ENCODE peak calls at places on chromosomes 12 and 14, in nine cellular contexts. One of them, this sample, is unnamed.

GRCh38 chr12:7142057-7142644 is 12.0 kb downstream of the CLSTN3 start:
- DNase-seq in Panc1: peak
- DNase-seq in activated B cell treated with CpG ODN at 0.5 μM for 24 hours: no peak
- DNase-seq in thoracic aorta: no peak
- DNase-seq in H4: peak
- DNase-seq in ELR: peak
- DNase-seq in NCI-H774: peak
- DNase-seq in HS-5: peak
- DNase-seq in mesothelial cell of epicardium: no peak
- DNase-seq in this sample: no peak

GRCh38 chr12:120886194-120887018 is 17.8 kb downstream of the SPPL3 start:
- DNase-seq in Panc1: no peak
- DNase-seq in activated B cell treated with CpG ODN at 0.5 μM for 24 hours: no peak
- DNase-seq in thoracic aorta: no peak
- DNase-seq in H4: no peak
- DNase-seq in ELR: no peak
- DNase-seq in NCI-H774: no peak
- DNase-seq in HS-5: no peak
- DNase-seq in mesothelial cell of epicardium: no peak
- DNase-seq in this sample: no peak

GRCh38 chr12:66594688-66595087 is 84.2 kb downstream of the GRIP1 start:
- DNase-seq in Panc1: no peak
- DNase-seq in activated B cell treated with CpG ODN at 0.5 μM for 24 hours: no peak
- DNase-seq in thoracic aorta: no peak
- DNase-seq in H4: no peak
- DNase-seq in ELR: no peak
- DNase-seq in NCI-H774: no peak
- DNase-seq in HS-5: no peak
- DNase-seq in mesothelial cell of epicardium: no peak
- DNase-seq in this sample: no peak

GRCh38 chr12:54390668-54391551 is 6.4 kb upstream of the ZNF385A start:
- DNase-seq in Panc1: no peak
- DNase-seq in activated B cell treated with CpG ODN at 0.5 μM for 24 hours: peak
- DNase-seq in thoracic aorta: no peak
- DNase-seq in H4: no peak
- DNase-seq in ELR: no peak
- DNase-seq in NCI-H774: peak
- DNase-seq in HS-5: no peak
- DNase-seq in mesothelial cell of epicardium: peak
- DNase-seq in this sample: no peak

GRCh38 chr12:52532636-52533035 is 12.4 kb upstream of the KRT5 start:
- DNase-seq in Panc1: no peak
- DNase-seq in activated B cell treated with CpG ODN at 0.5 μM for 24 hours: no peak
- DNase-seq in thoracic aorta: no peak
- DNase-seq in H4: no peak
- DNase-seq in ELR: no peak
- DNase-seq in NCI-H774: no peak
- DNase-seq in HS-5: no peak
- DNase-seq in mesothelial cell of epicardium: no peak
- DNase-seq in this sample: no peak

GRCh38 chr14:70121521-70121920 is 67.2 kb downstream of the SLC8A3 start:
- DNase-seq in Panc1: no peak
- DNase-seq in activated B cell treated with CpG ODN at 0.5 μM for 24 hours: no peak
- DNase-seq in thoracic aorta: no peak
- DNase-seq in H4: no peak
- DNase-seq in ELR: no peak
- DNase-seq in NCI-H774: no peak
- DNase-seq in HS-5: no peak
- DNase-seq in mesothelial cell of epicardium: no peak
- DNase-seq in this sample: no peak

GRCh38 chr14:101474563-101475467 is 86.5 kb upstream of the DIO3 start:
- DNase-seq in Panc1: no peak
- DNase-seq in activated B cell treated with CpG ODN at 0.5 μM for 24 hours: no peak
- DNase-seq in thoracic aorta: no peak
- DNase-seq in H4: no peak
- DNase-seq in ELR: no peak
- DNase-seq in NCI-H774: no peak
- DNase-seq in HS-5: no peak
- DNase-seq in mesothelial cell of epicardium: no peak
- DNase-seq in this sample: no peak

GRCh38 chr14:68630611-68631013 is 162.3 kb downstream of the ZFP36L1 start:
- DNase-seq in Panc1: no peak
- DNase-seq in activated B cell treated with CpG ODN at 0.5 μM for 24 hours: no peak
- DNase-seq in thoracic aorta: no peak
- DNase-seq in H4: no peak
- DNase-seq in ELR: no peak
- DNase-seq in NCI-H774: no peak
- DNase-seq in HS-5: no peak
- DNase-seq in mesothelial cell of epicardium: no peak
- DNase-seq in this sample: no peak

GRCh38 chr12:9365296-9365695 is 157.1 kb upstream of the PZP start:
- DNase-seq in Panc1: no peak
- DNase-seq in activated B cell treated with CpG ODN at 0.5 μM for 24 hours: no peak
- DNase-seq in thoracic aorta: no peak
- DNase-seq in H4: no peak
- DNase-seq in ELR: peak
- DNase-seq in NCI-H774: no peak
- DNase-seq in HS-5: no peak
- DNase-seq in mesothelial cell of epicardium: no peak
- DNase-seq in this sample: no peak

GRCh38 chr14:22882529-22883190 is 362 bp upstream of the REM2 start:
- DNase-seq in Panc1: no peak
- DNase-seq in activated B cell treated with CpG ODN at 0.5 μM for 24 hours: no peak
- DNase-seq in thoracic aorta: no peak
- DNase-seq in H4: no peak
- DNase-seq in ELR: peak
- DNase-seq in NCI-H774: peak
- DNase-seq in HS-5: no peak
- DNase-seq in mesothelial cell of epicardium: no peak
- DNase-seq in this sample: no peak

GRCh38 chr12:109728921-109729836 is 15.6 kb downstream of the FAM222A start:
- DNase-seq in Panc1: no peak
- DNase-seq in activated B cell treated with CpG ODN at 0.5 μM for 24 hours: no peak
- DNase-seq in thoracic aorta: no peak
- DNase-seq in H4: no peak
- DNase-seq in ELR: no peak
- DNase-seq in NCI-H774: no peak
- DNase-seq in HS-5: no peak
- DNase-seq in mesothelial cell of epicardium: no peak
- DNase-seq in this sample: peak

GRCh38 chr12:54341901-54342300 is 17.0 kb downstream of the COPZ1 start:
- DNase-seq in Panc1: no peak
- DNase-seq in activated B cell treated with CpG ODN at 0.5 μM for 24 hours: no peak
- DNase-seq in thoracic aorta: no peak
- DNase-seq in H4: no peak
- DNase-seq in ELR: no peak
- DNase-seq in NCI-H774: no peak
- DNase-seq in HS-5: no peak
- DNase-seq in mesothelial cell of epicardium: no peak
- DNase-seq in this sample: no peak

GRCh38 chr12:123384994-123385376 is 1.1 kb downstream of the KMT5A start:
- DNase-seq in Panc1: no peak
- DNase-seq in activated B cell treated with CpG ODN at 0.5 μM for 24 hours: no peak
- DNase-seq in thoracic aorta: no peak
- DNase-seq in H4: no peak
- DNase-seq in ELR: peak
- DNase-seq in NCI-H774: no peak
- DNase-seq in HS-5: peak
- DNase-seq in mesothelial cell of epicardium: no peak
- DNase-seq in this sample: no peak

GRCh38 chr14:98728024-98728423 is 544.0 kb downstream of the BCL11B start:
- DNase-seq in Panc1: no peak
- DNase-seq in activated B cell treated with CpG ODN at 0.5 μM for 24 hours: no peak
- DNase-seq in thoracic aorta: no peak
- DNase-seq in H4: no peak
- DNase-seq in ELR: no peak
- DNase-seq in NCI-H774: no peak
- DNase-seq in HS-5: no peak
- DNase-seq in mesothelial cell of epicardium: no peak
- DNase-seq in this sample: no peak

GRCh38 chr12:1498199-1498740 is 96.1 kb downstream of the FBXL14 start:
- DNase-seq in Panc1: no peak
- DNase-seq in activated B cell treated with CpG ODN at 0.5 μM for 24 hours: no peak
- DNase-seq in thoracic aorta: no peak
- DNase-seq in H4: no peak
- DNase-seq in ELR: no peak
- DNase-seq in NCI-H774: no peak
- DNase-seq in HS-5: no peak
- DNase-seq in mesothelial cell of epicardium: no peak
- DNase-seq in this sample: no peak

GRCh38 chr12:27967551-27968054 is 4.9 kb downstream of the PTHLH start:
- DNase-seq in Panc1: no peak
- DNase-seq in activated B cell treated with CpG ODN at 0.5 μM for 24 hours: no peak
- DNase-seq in thoracic aorta: no peak
- DNase-seq in H4: peak
- DNase-seq in ELR: peak
- DNase-seq in NCI-H774: no peak
- DNase-seq in HS-5: no peak
- DNase-seq in mesothelial cell of epicardium: no peak
- DNase-seq in this sample: no peak

GRCh38 chr14:81400852-81401251 is 728 bp upstream of the STON2 start:
- DNase-seq in Panc1: no peak
- DNase-seq in activated B cell treated with CpG ODN at 0.5 μM for 24 hours: no peak
- DNase-seq in thoracic aorta: peak
- DNase-seq in H4: peak
- DNase-seq in ELR: peak
- DNase-seq in NCI-H774: no peak
- DNase-seq in HS-5: peak
- DNase-seq in mesothelial cell of epicardium: no peak
- DNase-seq in this sample: peak

GRCh38 chr12:108846320-108846719 is 11.1 kb downstream of the SSH1 start:
- DNase-seq in Panc1: no peak
- DNase-seq in activated B cell treated with CpG ODN at 0.5 μM for 24 hours: no peak
- DNase-seq in thoracic aorta: no peak
- DNase-seq in H4: no peak
- DNase-seq in ELR: no peak
- DNase-seq in NCI-H774: no peak
- DNase-seq in HS-5: no peak
- DNase-seq in mesothelial cell of epicardium: no peak
- DNase-seq in this sample: no peak

GRCh38 chr14:68822132-68822651 is 29.3 kb upstream of the ZFP36L1 start:
- DNase-seq in Panc1: no peak
- DNase-seq in activated B cell treated with CpG ODN at 0.5 μM for 24 hours: no peak
- DNase-seq in thoracic aorta: no peak
- DNase-seq in H4: no peak
- DNase-seq in ELR: no peak
- DNase-seq in NCI-H774: no peak
- DNase-seq in HS-5: no peak
- DNase-seq in mesothelial cell of epicardium: no peak
- DNase-seq in this sample: no peak

GRCh38 chr12:44021471-44021971 is 185.6 kb downstream of the TMEM117 start:
- DNase-seq in Panc1: no peak
- DNase-seq in activated B cell treated with CpG ODN at 0.5 μM for 24 hours: no peak
- DNase-seq in thoracic aorta: no peak
- DNase-seq in H4: no peak
- DNase-seq in ELR: no peak
- DNase-seq in NCI-H774: no peak
- DNase-seq in HS-5: no peak
- DNase-seq in mesothelial cell of epicardium: no peak
- DNase-seq in this sample: no peak

GRCh38 chr12:101204598-101205304 is 5.3 kb downstream of the SLC5A8 start:
- DNase-seq in Panc1: no peak
- DNase-seq in activated B cell treated with CpG ODN at 0.5 μM for 24 hours: no peak
- DNase-seq in thoracic aorta: no peak
- DNase-seq in H4: no peak
- DNase-seq in ELR: no peak
- DNase-seq in NCI-H774: no peak
- DNase-seq in HS-5: no peak
- DNase-seq in mesothelial cell of epicardium: no peak
- DNase-seq in this sample: no peak

GRCh38 chr12:68290126-68290525 is 36.7 kb upstream of the IL22 start:
- DNase-seq in Panc1: no peak
- DNase-seq in activated B cell treated with CpG ODN at 0.5 μM for 24 hours: no peak
- DNase-seq in thoracic aorta: no peak
- DNase-seq in H4: no peak
- DNase-seq in ELR: peak
- DNase-seq in NCI-H774: no peak
- DNase-seq in HS-5: no peak
- DNase-seq in mesothelial cell of epicardium: no peak
- DNase-seq in this sample: no peak

GRCh38 chr14:34040765-34041164 is 89.9 kb upstream of the EGLN3 start:
- DNase-seq in Panc1: no peak
- DNase-seq in activated B cell treated with CpG ODN at 0.5 μM for 24 hours: no peak
- DNase-seq in thoracic aorta: no peak
- DNase-seq in H4: no peak
- DNase-seq in ELR: no peak
- DNase-seq in NCI-H774: no peak
- DNase-seq in HS-5: no peak
- DNase-seq in mesothelial cell of epicardium: no peak
- DNase-seq in this sample: no peak

GRCh38 chr14:65846469-65846868 is 433.9 kb downstream of the FUT8 start:
- DNase-seq in Panc1: no peak
- DNase-seq in activated B cell treated with CpG ODN at 0.5 μM for 24 hours: no peak
- DNase-seq in thoracic aorta: no peak
- DNase-seq in H4: no peak
- DNase-seq in ELR: peak
- DNase-seq in NCI-H774: no peak
- DNase-seq in HS-5: no peak
- DNase-seq in mesothelial cell of epicardium: no peak
- DNase-seq in this sample: no peak

GRCh38 chr12:5487971-5488955 is 56.4 kb downstream of the NTF3 start:
- DNase-seq in Panc1: no peak
- DNase-seq in activated B cell treated with CpG ODN at 0.5 μM for 24 hours: no peak
- DNase-seq in thoracic aorta: no peak
- DNase-seq in H4: no peak
- DNase-seq in ELR: peak
- DNase-seq in NCI-H774: no peak
- DNase-seq in HS-5: peak
- DNase-seq in mesothelial cell of epicardium: no peak
- DNase-seq in this sample: no peak

GRCh38 chr14:63178912-63179311 is 25.3 kb upstream of the RHOJ start:
- DNase-seq in Panc1: no peak
- DNase-seq in activated B cell treated with CpG ODN at 0.5 μM for 24 hours: no peak
- DNase-seq in thoracic aorta: no peak
- DNase-seq in H4: no peak
- DNase-seq in ELR: peak
- DNase-seq in NCI-H774: no peak
- DNase-seq in HS-5: no peak
- DNase-seq in mesothelial cell of epicardium: no peak
- DNase-seq in this sample: no peak